ENCODE peak calls at places on chromosome 4, in five cellular contexts. One of them, this sample, is unnamed.

GRCh38 chr4:142085631-142086292 is 449.4 kb downstream of the IL15 start:
- DNase-seq in lower lobe of right lung: no peak
- DNase-seq in stomach: no peak
- DNase-seq in endodermal cell: no peak
- DNase-seq in gastrocnemius medialis: no peak
- DNase-seq in this sample: no peak

GRCh38 chr4:41067369-41067768 is 147.0 kb downstream of the APBB2 start:
- DNase-seq in lower lobe of right lung: no peak
- DNase-seq in stomach: no peak
- DNase-seq in endodermal cell: no peak
- DNase-seq in gastrocnemius medialis: no peak
- DNase-seq in this sample: no peak

GRCh38 chr4:181323061-181323460 is 920.1 kb upstream of the TENM3 start:
- DNase-seq in lower lobe of right lung: no peak
- DNase-seq in stomach: no peak
- DNase-seq in endodermal cell: no peak
- DNase-seq in gastrocnemius medialis: no peak
- DNase-seq in this sample: no peak

GRCh38 chr4:111648056-111648455 is 497.2 kb upstream of the FAM241A start:
- DNase-seq in lower lobe of right lung: no peak
- DNase-seq in stomach: no peak
- DNase-seq in endodermal cell: no peak
- DNase-seq in gastrocnemius medialis: no peak
- DNase-seq in this sample: no peak

GRCh38 chr4:7391637-7392437 is 42.9 kb downstream of the PSAPL1 start:
- DNase-seq in lower lobe of right lung: no peak
- DNase-seq in stomach: peak; percentile 20
- DNase-seq in endodermal cell: peak; percentile 36
- DNase-seq in gastrocnemius medialis: no peak
- DNase-seq in this sample: peak; percentile 12

GRCh38 chr4:84938316-84938715 is 28.2 kb downstream of the WDFY3 start:
- DNase-seq in lower lobe of right lung: no peak
- DNase-seq in stomach: no peak
- DNase-seq in endodermal cell: no peak
- DNase-seq in gastrocnemius medialis: no peak
- DNase-seq in this sample: no peak

GRCh38 chr4:122045533-122045932 is 93.7 kb upstream of the TRPC3 start:
- DNase-seq in lower lobe of right lung: peak; percentile 71
- DNase-seq in stomach: no peak
- DNase-seq in endodermal cell: no peak
- DNase-seq in gastrocnemius medialis: no peak
- DNase-seq in this sample: no peak

GRCh38 chr4:139611391-139611790 is 54.2 kb upstream of the MGST2 start:
- DNase-seq in lower lobe of right lung: no peak
- DNase-seq in stomach: no peak
- DNase-seq in endodermal cell: no peak
- DNase-seq in gastrocnemius medialis: no peak
- DNase-seq in this sample: no peak

GRCh38 chr4:173436866-173437265 is 38.0 kb upstream of the SCRG1 start:
- DNase-seq in lower lobe of right lung: no peak
- DNase-seq in stomach: no peak
- DNase-seq in endodermal cell: no peak
- DNase-seq in gastrocnemius medialis: no peak
- DNase-seq in this sample: no peak

GRCh38 chr4:185644408-185644807 is 109.1 kb upstream of the PDLIM3 start:
- DNase-seq in lower lobe of right lung: no peak
- DNase-seq in stomach: no peak
- DNase-seq in endodermal cell: no peak
- DNase-seq in gastrocnemius medialis: no peak
- DNase-seq in this sample: no peak

GRCh38 chr4:113106076-113106475 is 56.6 kb downstream of the ANK2 start:
- DNase-seq in lower lobe of right lung: no peak
- DNase-seq in stomach: no peak
- DNase-seq in endodermal cell: no peak
- DNase-seq in gastrocnemius medialis: no peak
- DNase-seq in this sample: no peak

GRCh38 chr4:6991771-6992557 is 51.2 kb upstream of the TADA2B start:
- DNase-seq in lower lobe of right lung: no peak
- DNase-seq in stomach: peak; percentile 54
- DNase-seq in endodermal cell: no peak
- DNase-seq in gastrocnemius medialis: no peak
- DNase-seq in this sample: no peak

GRCh38 chr4:77734928-77735327 is 84.2 kb downstream of the CNOT6L start:
- DNase-seq in lower lobe of right lung: no peak
- DNase-seq in stomach: no peak
- DNase-seq in endodermal cell: peak; percentile 50
- DNase-seq in gastrocnemius medialis: no peak
- DNase-seq in this sample: no peak

GRCh38 chr4:24476209-24476781 is 108.1 kb downstream of the DHX15 start:
- DNase-seq in lower lobe of right lung: no peak
- DNase-seq in stomach: no peak
- DNase-seq in endodermal cell: no peak
- DNase-seq in gastrocnemius medialis: no peak
- DNase-seq in this sample: no peak

GRCh38 chr4:165489786-165490185 is 111.0 kb downstream of the CPE start:
- DNase-seq in lower lobe of right lung: no peak
- DNase-seq in stomach: no peak
- DNase-seq in endodermal cell: no peak
- DNase-seq in gastrocnemius medialis: no peak
- DNase-seq in this sample: no peak

GRCh38 chr4:96228463-96228862 is 388.6 kb downstream of the PDHA2 start:
- DNase-seq in lower lobe of right lung: no peak
- DNase-seq in stomach: no peak
- DNase-seq in endodermal cell: no peak
- DNase-seq in gastrocnemius medialis: no peak
- DNase-seq in this sample: no peak

GRCh38 chr4:61517144-61517543 is 317.0 kb downstream of the ADGRL3 start:
- DNase-seq in lower lobe of right lung: no peak
- DNase-seq in stomach: no peak
- DNase-seq in endodermal cell: peak; percentile 92
- DNase-seq in gastrocnemius medialis: no peak
- DNase-seq in this sample: no peak
- TF ChIP-seq CTCF in lower lobe of right lung: no peak
- TF ChIP-seq CTCF in stomach: no peak
- TF ChIP-seq CTCF in endodermal cell: peak; percentile 78
- TF ChIP-seq CTCF in gastrocnemius medialis: no peak
- TF ChIP-seq CTCF in this sample: no peak

GRCh38 chr4:11623726-11624037 is 195.0 kb upstream of the HS3ST1 start:
- DNase-seq in lower lobe of right lung: no peak
- DNase-seq in stomach: peak; percentile 77
- DNase-seq in endodermal cell: peak; percentile 73
- DNase-seq in gastrocnemius medialis: no peak
- DNase-seq in this sample: no peak
- TF ChIP-seq CTCF in lower lobe of right lung: peak; percentile 30
- TF ChIP-seq CTCF in stomach: peak; percentile 78
- TF ChIP-seq CTCF in endodermal cell: peak; percentile 82
- TF ChIP-seq CTCF in gastrocnemius medialis: no peak
- TF ChIP-seq CTCF in this sample: no peak

DNA sequence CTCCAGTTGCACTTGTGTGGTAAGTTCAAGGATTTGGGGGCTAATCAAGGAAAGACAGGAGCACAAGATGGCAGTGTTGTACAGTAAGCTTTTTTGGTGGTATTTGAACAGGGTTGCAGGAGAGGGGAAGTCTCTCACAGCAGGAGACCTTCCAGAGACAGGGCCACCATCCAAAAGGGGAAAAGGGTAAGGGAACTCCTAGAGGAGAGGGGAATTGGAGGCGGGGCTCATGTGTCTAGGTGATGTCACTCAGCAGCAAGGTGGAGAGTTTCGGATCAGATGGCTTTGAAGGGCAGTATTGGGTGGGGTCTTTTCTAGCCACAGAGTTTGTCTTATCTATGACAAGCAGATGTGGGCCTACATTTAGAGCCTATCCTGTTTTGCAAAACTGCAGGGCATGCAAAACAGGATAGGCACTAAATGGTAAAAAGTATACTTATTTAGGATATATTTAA is 13.4 kb upstream of the RNF175 start:
- DNase-seq in lower lobe of right lung: no peak
- DNase-seq in stomach: no peak
- DNase-seq in endodermal cell: peak; percentile 80
- DNase-seq in gastrocnemius medialis: no peak
- DNase-seq in this sample: no peak
- TF ChIP-seq CTCF in lower lobe of right lung: no peak
- TF ChIP-seq CTCF in stomach: no peak
- TF ChIP-seq CTCF in endodermal cell: peak; percentile 58
- TF ChIP-seq CTCF in gastrocnemius medialis: no peak
- TF ChIP-seq CTCF in this sample: peak; percentile 33

GRCh38 chr4:4289575-4289929 is 402 bp downstream of the LYAR start:
- DNase-seq in lower lobe of right lung: peak; percentile 53
- DNase-seq in stomach: no peak
- DNase-seq in endodermal cell: no peak
- DNase-seq in gastrocnemius medialis: no peak
- DNase-seq in this sample: no peak

GRCh38 chr4:4289055-4289454 is 899 bp downstream of the LYAR start:
- DNase-seq in lower lobe of right lung: no peak
- DNase-seq in stomach: no peak
- DNase-seq in endodermal cell: no peak
- DNase-seq in gastrocnemius medialis: no peak
- DNase-seq in this sample: no peak

GRCh38 chr4:4288098-4288497 is 1.9 kb downstream of the LYAR start:
- DNase-seq in lower lobe of right lung: no peak
- DNase-seq in stomach: no peak
- DNase-seq in endodermal cell: no peak
- DNase-seq in gastrocnemius medialis: no peak
- DNase-seq in this sample: no peak

GRCh38 chr4:4293279-4293678 is 3.2 kb downstream of the ZBTB49 start:
- DNase-seq in lower lobe of right lung: no peak
- DNase-seq in stomach: no peak
- DNase-seq in endodermal cell: no peak
- DNase-seq in gastrocnemius medialis: peak; percentile 37
- DNase-seq in this sample: no peak

DNA sequence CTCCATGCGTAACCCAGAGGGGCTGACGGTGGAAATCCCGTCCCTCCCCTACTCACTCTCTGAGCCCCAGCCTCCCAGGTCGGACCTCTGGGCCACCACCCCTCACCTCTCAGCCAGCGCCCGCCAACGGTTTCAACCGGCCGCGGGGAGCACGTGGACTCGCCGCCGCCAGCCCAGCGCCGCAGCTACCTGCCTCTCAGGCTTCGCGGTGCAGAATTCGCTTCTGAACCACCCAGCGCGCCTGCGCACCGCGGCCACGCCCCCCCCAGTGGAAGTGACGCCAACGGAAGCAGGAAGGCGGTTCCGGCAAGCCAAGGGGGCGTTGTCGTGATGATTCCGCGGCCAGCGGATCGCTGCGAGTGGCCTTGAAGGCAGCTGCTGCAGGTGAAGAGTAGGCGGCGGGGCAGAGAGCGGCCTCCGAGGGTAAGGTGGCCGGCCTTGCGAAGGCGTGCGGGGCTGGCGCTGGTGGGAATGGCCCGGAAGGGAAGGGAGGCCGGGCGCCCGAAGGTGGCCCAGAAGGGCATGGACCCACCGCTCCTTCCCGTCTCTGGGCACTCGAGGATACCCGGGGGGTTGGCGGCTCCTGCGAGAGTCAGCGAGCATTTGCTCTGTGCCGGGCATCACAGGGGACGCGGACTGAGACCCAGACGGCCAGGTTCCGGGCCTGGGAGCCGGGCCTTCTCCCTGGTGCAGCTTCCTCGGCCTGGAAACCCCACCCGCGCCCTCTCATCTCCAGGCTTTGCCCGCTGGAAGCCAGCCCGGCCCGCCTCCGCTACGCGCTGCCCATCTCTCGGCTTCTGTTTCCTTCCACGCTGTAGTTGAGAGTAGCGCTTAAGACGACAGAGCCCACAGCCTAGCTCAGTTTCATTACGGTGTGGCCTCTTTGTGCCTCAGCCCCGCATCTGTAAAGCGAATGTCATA is at the start of the genes LYAR and ZBTB49:
- DNase-seq in lower lobe of right lung: peak; percentile 94
- DNase-seq in stomach: peak; percentile 96
- DNase-seq in endodermal cell: peak; percentile 99
- DNase-seq in gastrocnemius medialis: peak; percentile 93
- DNase-seq in this sample: peak; percentile 96
- TF ChIP-seq CTCF in lower lobe of right lung: no peak
- TF ChIP-seq CTCF in stomach: no peak
- TF ChIP-seq CTCF in endodermal cell: no peak
- TF ChIP-seq CTCF in gastrocnemius medialis: no peak
- TF ChIP-seq CTCF in this sample: no peak

GRCh38 chr4:102625232-102625930 is 124.2 kb downstream of the NFKB1 start:
- DNase-seq in lower lobe of right lung: peak; percentile 51
- DNase-seq in stomach: peak; percentile 54
- DNase-seq in endodermal cell: peak; percentile 67
- DNase-seq in gastrocnemius medialis: no peak
- DNase-seq in this sample: no peak
- TF ChIP-seq CTCF in lower lobe of right lung: peak; percentile 51
- TF ChIP-seq CTCF in stomach: no peak
- TF ChIP-seq CTCF in endodermal cell: peak; percentile 66
- TF ChIP-seq CTCF in gastrocnemius medialis: no peak
- TF ChIP-seq CTCF in this sample: peak; percentile 55

DNA sequence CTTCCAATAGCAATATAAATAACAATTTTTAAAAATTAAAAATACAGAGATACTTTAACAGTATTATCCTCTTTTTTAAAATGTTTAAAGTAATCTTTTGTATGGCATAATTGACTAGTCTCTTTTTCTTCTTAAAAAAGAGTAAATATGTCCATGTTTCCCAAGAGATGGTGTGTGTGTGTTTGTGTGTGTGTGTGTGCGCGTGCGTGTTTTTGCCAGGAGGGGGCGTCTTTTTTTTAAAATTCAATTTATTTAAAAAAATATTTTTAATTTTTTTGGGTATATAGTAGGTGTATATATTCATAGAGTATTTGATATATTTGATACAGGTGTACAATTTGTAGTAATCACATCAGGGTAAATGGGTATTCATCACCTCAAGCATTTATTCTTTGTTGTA is 1073.7 kb downstream of the PCDH7 start:
- DNase-seq in lower lobe of right lung: no peak
- DNase-seq in stomach: no peak
- DNase-seq in endodermal cell: no peak
- DNase-seq in gastrocnemius medialis: no peak
- DNase-seq in this sample: no peak
- TF ChIP-seq CTCF in lower lobe of right lung: no peak
- TF ChIP-seq CTCF in stomach: no peak
- TF ChIP-seq CTCF in endodermal cell: peak; percentile 75
- TF ChIP-seq CTCF in gastrocnemius medialis: no peak
- TF ChIP-seq CTCF in this sample: no peak

DNA sequence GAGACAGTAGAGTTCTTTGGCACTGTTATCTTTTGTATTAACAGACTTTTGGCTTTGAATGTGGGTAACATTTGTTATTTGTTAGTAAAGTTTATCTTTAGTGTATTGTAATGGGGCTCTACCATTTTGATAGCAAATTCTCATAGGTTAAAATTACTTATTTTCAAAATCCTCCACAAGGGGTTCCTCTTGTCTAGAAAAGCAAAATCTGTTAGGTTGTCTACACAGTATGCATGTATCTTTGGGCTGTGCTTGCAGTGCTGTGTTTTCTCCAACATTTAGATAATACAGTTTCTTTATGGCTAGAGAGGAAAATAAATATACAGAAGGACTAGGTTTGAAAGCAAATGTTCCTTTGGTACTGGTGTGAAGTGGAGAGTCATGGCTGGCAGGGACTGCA is 40.2 kb downstream of the POLR2B start:
- DNase-seq in lower lobe of right lung: no peak
- DNase-seq in stomach: no peak
- DNase-seq in endodermal cell: no peak
- DNase-seq in gastrocnemius medialis: no peak
- DNase-seq in this sample: no peak
- TF ChIP-seq CTCF in lower lobe of right lung: no peak
- TF ChIP-seq CTCF in stomach: no peak
- TF ChIP-seq CTCF in endodermal cell: no peak
- TF ChIP-seq CTCF in gastrocnemius medialis: no peak
- TF ChIP-seq CTCF in this sample: no peak

GRCh38 chr4:3747582-3747906 is 18.6 kb upstream of the ADRA2C start:
- DNase-seq in lower lobe of right lung: no peak
- DNase-seq in stomach: no peak
- DNase-seq in endodermal cell: peak; percentile 92
- DNase-seq in gastrocnemius medialis: no peak
- DNase-seq in this sample: no peak
- TF ChIP-seq CTCF in lower lobe of right lung: peak; percentile 29
- TF ChIP-seq CTCF in stomach: no peak
- TF ChIP-seq CTCF in endodermal cell: peak; percentile 80
- TF ChIP-seq CTCF in gastrocnemius medialis: no peak
- TF ChIP-seq CTCF in this sample: peak; percentile 36

This sample was measured in D721Med.